ENCODE peak calls at places on chromosomes 2 and 18, in four cellular contexts. W, U, O and L are unnamed samples.
A peak's percentile ranks its signal among the peaks of the same experiment; 100 is the strongest.

GRCh38 chr2:239212553-239213419 is 188.0 kb downstream of the HDAC4 start:
- DNase-seq in W (no peak), O (no peak), U (no peak), L (no peak)

GRCh38 chr2:30240162-30240696 is 8.9 kb downstream of the LBH start:
- DNase-seq in O (no peak), U (no peak), W (no peak), L (no peak)

GRCh38 chr2:15874854-15875776 is 65.2 kb upstream of the MYCN start:
- DNase-seq in U (no peak), O (no peak), W (no peak), L (no peak)

GRCh38 chr2:174593574-174594203 is 3.9 kb downstream of the WIPF1 start:
- DNase-seq in U (peak; percentile 47), O (no peak), W (peak; percentile 82), L (peak; percentile 83)

GRCh38 chr2:238103465-238104070 is 3.4 kb downstream of the ESPNL start:
- DNase-seq in W (no peak), O (no peak), U (no peak), L (no peak)

GRCh38 chr18:30929065-30929464 is 113.5 kb downstream of the DSC3 start:
- DNase-seq in U (no peak), O (no peak), W (no peak), L (no peak)

GRCh38 chr2:203743441-203743932 is 37.0 kb downstream of the CD28 start:
- DNase-seq in W (peak; percentile 97), U (no peak), O (no peak), L (peak; percentile 64)

GRCh38 chr2:171325886-171326585 is 107.8 kb downstream of the METTL8 start:
- DNase-seq in U (no peak), O (no peak), W (no peak), L (no peak)

GRCh38 chr2:197786010-197786877 is 1.1 kb upstream of the BOLL start:
- DNase-seq in O (no peak), W (no peak), U (peak; percentile 45), L (no peak)

GRCh38 chr2:49770919-49771318 is 616.6 kb upstream of the FSHR start:
- DNase-seq in O (no peak), U (no peak), W (peak; percentile 9), L (no peak)

GRCh38 chr2:20044778-20045177 is 6.7 kb downstream of the LAPTM4A start:
- DNase-seq in W (no peak), U (no peak), O (no peak), L (no peak)

GRCh38 chr2:143717053-143717452 is 587.8 kb downstream of the ARHGAP15 start:
- DNase-seq in W (no peak), U (peak; percentile 18), O (no peak), L (peak; percentile 35)

GRCh38 chr18:36544036-36544725 is 246.7 kb downstream of the FHOD3 start:
- DNase-seq in O (no peak), W (peak; percentile 11), U (no peak), L (peak; percentile 13)

GRCh38 chr2:238428866-238429265 is 2.1 kb downstream of the ASB1 start:
- DNase-seq in U (no peak), W (peak; percentile 56), O (no peak), L (no peak)

GRCh38 chr2:202717598-202718310 is 83.0 kb downstream of the FAM117B start:
- DNase-seq in U (no peak), O (no peak), W (no peak), L (no peak)

GRCh38 chr18:54033087-54033486 is 191.4 kb downstream of the MBD2 start:
- DNase-seq in W (no peak), O (no peak), U (no peak), L (no peak)

GRCh38 chr18:53745228-53745967 is 479.1 kb downstream of the MBD2 start:
- DNase-seq in U (peak; percentile 19), W (peak; percentile 33), O (peak; percentile 35), L (peak; percentile 16)

GRCh38 chr2:136098441-136098840 is 19.5 kb downstream of the CXCR4 start:
- DNase-seq in W (no peak), U (no peak), O (no peak), L (no peak)

GRCh38 chr2:224286923-224287322 is 115.0 kb downstream of the FAM124B start:
- DNase-seq in U (no peak), W (no peak), O (no peak), L (peak; percentile 20)

GRCh38 chr18:43869451-43870008 is 592.2 kb upstream of the SYT4 start:
- DNase-seq in O (no peak), W (peak; percentile 82), U (no peak), L (peak; percentile 37)

GRCh38 chr18:38481576-38481975 is 916.0 kb upstream of the CELF4 start:
- DNase-seq in W (no peak), U (no peak), O (no peak), L (no peak)

GRCh38 chr2:127776122-127776780 is 34.7 kb downstream of the WDR33 start:
- DNase-seq in W (no peak), O (no peak), U (no peak), L (no peak)
- TF ChIP-seq CTCF in W (no peak), O (no peak), U (no peak), L (no peak)

DNA sequence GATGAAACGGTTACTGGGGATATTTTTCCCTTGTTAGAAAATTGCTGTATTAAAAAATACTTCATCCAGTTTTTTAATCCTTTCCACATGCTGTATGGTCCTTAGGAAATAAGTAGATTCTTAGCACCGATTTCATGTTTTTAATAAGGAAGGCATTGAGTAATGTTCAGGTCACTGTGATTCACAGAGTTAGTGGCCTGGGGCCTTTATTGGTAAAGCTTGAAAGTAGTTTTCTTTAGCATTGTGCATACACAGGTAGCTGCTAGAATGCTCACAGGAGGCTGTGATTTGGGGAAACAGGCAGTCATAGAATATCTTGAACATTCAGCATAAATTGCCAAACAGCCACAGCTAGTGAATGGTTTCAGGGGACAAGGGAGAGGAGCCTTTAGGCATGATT is 79.8 kb downstream of the XRCC5 start:
- DNase-seq in U (no peak), W (peak; percentile 73), O (peak; percentile 36), L (peak; percentile 70)
- H3K4me3 ChIP-seq in U (no peak overlapping the region), W (no peak overlapping the region), O (no peak overlapping the region), L (no peak overlapping the region)

DNA sequence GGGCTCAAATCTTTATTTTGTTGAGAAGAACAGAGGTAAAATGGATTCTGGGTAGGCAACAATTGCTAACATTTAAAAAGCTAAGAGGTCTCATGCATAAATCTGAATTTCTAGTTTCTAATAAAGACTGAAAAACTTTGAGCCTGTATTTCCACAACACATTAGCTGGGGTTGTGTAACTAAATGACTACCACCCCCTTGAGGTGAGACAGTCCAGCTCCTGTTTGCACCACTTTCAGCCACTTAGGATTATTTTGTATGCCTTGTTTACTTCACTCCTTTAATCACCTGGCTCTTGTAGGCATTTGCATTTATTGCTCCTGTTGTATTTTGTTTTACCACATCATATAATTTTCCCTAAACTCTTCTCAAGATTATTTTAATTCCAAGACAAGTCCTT is 376.6 kb downstream of the PTH2R start:
- DNase-seq in W (no peak), O (no peak), U (no peak), L (no peak)
- TF ChIP-seq CTCF in W (no peak), O (no peak), U (peak; percentile 27), L (no peak)

GRCh38 chr18:3265564-3266033 is 3.7 kb downstream of the MYL12B start:
- DNase-seq in W (peak; percentile 48), O (no peak), U (no peak), L (no peak)
- H3K4me3 ChIP-seq in W (no peak overlapping the region), O (peak overlapping the region; percentile 12), U (no peak overlapping the region), L (no peak overlapping the region)

GRCh38 chr2:176647325-176648155 is 378.3 kb downstream of the MTX2 start:
- DNase-seq in W (no peak), O (no peak), U (no peak), L (no peak)

GRCh38 chr2:176650811-176651559 is 381.7 kb downstream of the MTX2 start:
- DNase-seq in U (no peak), O (no peak), W (no peak), L (no peak)

GRCh38 chr2:176648691-176649297 is 379.6 kb downstream of the MTX2 start:
- DNase-seq in O (no peak), W (no peak), U (no peak), L (no peak)

GRCh38 chr2:176652300-176653182 is 383.3 kb downstream of the MTX2 start:
- DNase-seq in U (peak; percentile 25), W (peak; percentile 74), O (peak; percentile 45), L (peak; percentile 73)

DNA sequence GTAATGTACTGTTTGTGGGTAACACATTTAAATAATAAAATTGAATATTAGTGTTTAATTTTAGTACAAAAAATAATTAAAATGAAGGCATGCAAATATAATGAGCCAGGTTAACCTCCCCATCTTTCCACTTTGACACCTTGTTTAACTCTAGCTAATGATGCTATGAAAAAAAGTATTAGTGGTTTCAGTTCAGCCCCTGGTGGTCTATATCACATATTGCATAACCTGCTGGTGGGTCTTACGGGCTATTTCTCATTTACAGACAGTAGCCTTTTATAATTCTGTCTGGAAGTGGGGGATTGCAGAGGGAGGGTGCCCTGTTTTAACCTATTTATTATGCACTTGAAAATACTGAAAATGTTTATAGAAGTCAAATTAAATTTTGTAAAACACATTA is 380.9 kb downstream of the MTX2 start:
- DNase-seq in U (no peak), W (no peak), O (no peak), L (no peak)
- TF ChIP-seq CTCF in U (no peak), W (peak; percentile 18), O (no peak), L (peak; percentile 12)

DNA sequence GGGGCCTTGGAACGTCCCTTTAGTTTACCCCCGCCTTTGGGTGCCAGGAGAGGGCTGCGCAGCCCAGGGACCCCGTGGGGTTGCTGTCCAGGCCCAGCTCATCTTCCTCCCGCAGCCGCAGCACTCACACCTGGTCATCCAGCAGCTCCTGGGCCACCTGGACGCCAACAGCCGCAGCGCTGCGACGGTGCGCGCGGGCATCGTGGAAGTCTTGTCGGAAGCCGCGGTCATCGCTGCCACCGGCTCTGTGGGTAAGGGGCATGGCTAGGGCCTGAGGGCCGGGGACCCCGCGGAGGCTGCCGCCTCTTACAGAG is 37.2 kb downstream of the POMC start:
- DNase-seq in W (no peak), U (no peak), O (no peak), L (no peak)
- H3K4me3 ChIP-seq in W (no peak overlapping the region), U (peak overlapping the region; percentile 19), O (no peak overlapping the region), L (no peak overlapping the region)

DNA sequence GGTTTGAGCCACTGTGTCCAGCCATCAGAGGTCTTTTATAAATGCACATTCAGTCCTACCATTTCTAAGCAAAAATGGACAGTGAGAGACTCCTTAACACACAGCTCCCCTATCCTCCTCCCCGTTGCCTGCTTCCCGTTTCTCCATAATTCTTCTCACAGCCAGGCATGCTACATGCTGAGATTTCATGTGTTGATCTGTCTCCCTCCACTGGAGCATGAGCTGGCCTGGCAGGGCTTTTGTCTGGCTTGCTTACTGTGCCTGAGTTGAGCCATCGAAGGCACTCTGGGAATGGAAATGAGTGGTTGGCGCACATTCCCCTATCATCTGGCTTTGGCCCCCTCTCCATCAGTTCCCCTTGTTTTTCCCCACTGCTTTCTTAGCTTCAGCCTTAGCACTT is 413.5 kb downstream of the PTPRM start:
- DNase-seq in W (peak; percentile 10), U (no peak), O (no peak), L (no peak)
- TF ChIP-seq CTCF in W (no peak), U (no peak), O (no peak), L (no peak)

GRCh38 chr2:220029013-220029412 is 401.6 kb downstream of the SLC4A3 start:
- DNase-seq in W (no peak), O (no peak), U (no peak), L (no peak)
- H3K4me3 ChIP-seq in W (no peak overlapping the region), O (no peak overlapping the region), U (no peak overlapping the region), L (no peak overlapping the region)